ENCODE peak calls at places on chromosome 3, in four cellular contexts. One of them, this sample, is unnamed.

GRCh38 chr3:158731938-158732855 is at the start of gene RARRES1:
- DNase-seq in sigmoid colon: peak; percentile 87
- DNase-seq in pancreas: peak; percentile 56
- DNase-seq in brain microvascular endothelial cell: peak; percentile 39
- DNase-seq in this sample: no peak

GRCh38 chr3:31421280-31422048 is 111.3 kb upstream of the STT3B start:
- DNase-seq in sigmoid colon: no peak
- DNase-seq in pancreas: no peak
- DNase-seq in brain microvascular endothelial cell: no peak
- DNase-seq in this sample: no peak

GRCh38 chr3:160141485-160142185 is 83.6 kb upstream of the C3orf80 start:
- DNase-seq in sigmoid colon: no peak
- DNase-seq in pancreas: no peak
- DNase-seq in brain microvascular endothelial cell: no peak
- DNase-seq in this sample: no peak

GRCh38 chr3:52490938-52491526 is 4.1 kb upstream of the STAB1 start:
- DNase-seq in sigmoid colon: no peak
- DNase-seq in pancreas: no peak
- DNase-seq in brain microvascular endothelial cell: peak; percentile 53
- DNase-seq in this sample: no peak

GRCh38 chr3:42148982-42149432 is 57.9 kb downstream of the TRAK1 start:
- DNase-seq in sigmoid colon: peak; percentile 87
- DNase-seq in pancreas: no peak
- DNase-seq in brain microvascular endothelial cell: peak; percentile 95
- DNase-seq in this sample: no peak

GRCh38 chr3:12967751-12968209 is 105.4 kb downstream of the IQSEC1 start:
- DNase-seq in sigmoid colon: peak; percentile 96
- DNase-seq in pancreas: peak; percentile 89
- DNase-seq in brain microvascular endothelial cell: peak; percentile 78
- DNase-seq in this sample: no peak

GRCh38 chr3:130895690-130896089 is 1.8 kb downstream of the ATP2C1 start:
- DNase-seq in sigmoid colon: no peak
- DNase-seq in pancreas: no peak
- DNase-seq in brain microvascular endothelial cell: no peak
- DNase-seq in this sample: no peak

GRCh38 chr3:25420885-25421284 is 7.2 kb upstream of the RARB start:
- DNase-seq in sigmoid colon: no peak
- DNase-seq in pancreas: no peak
- DNase-seq in brain microvascular endothelial cell: no peak
- DNase-seq in this sample: no peak

GRCh38 chr3:14474363-14475081 is 65.6 kb downstream of the GRIP2 start:
- DNase-seq in sigmoid colon: no peak
- DNase-seq in pancreas: no peak
- DNase-seq in brain microvascular endothelial cell: peak; percentile 40
- DNase-seq in this sample: no peak

GRCh38 chr3:171810278-171811058 is at the start of gene PLD1:
- DNase-seq in sigmoid colon: peak; percentile 91
- DNase-seq in pancreas: peak; percentile 91
- DNase-seq in brain microvascular endothelial cell: peak; percentile 71
- DNase-seq in this sample: no peak

GRCh38 chr3:46883252-46884185 is 6.0 kb downstream of the PTH1R start:
- DNase-seq in sigmoid colon: no peak
- DNase-seq in pancreas: no peak
- DNase-seq in brain microvascular endothelial cell: no peak
- DNase-seq in this sample: no peak

GRCh38 chr3:40191850-40192448 is 117.6 kb upstream of the EIF1B start:
- DNase-seq in sigmoid colon: no peak
- DNase-seq in pancreas: peak; percentile 33
- DNase-seq in brain microvascular endothelial cell: peak; percentile 58
- DNase-seq in this sample: no peak

GRCh38 chr3:12409625-12410596 is 74.4 kb upstream of the TSEN2 start:
- DNase-seq in sigmoid colon: no peak
- DNase-seq in pancreas: no peak
- DNase-seq in brain microvascular endothelial cell: no peak
- DNase-seq in this sample: no peak

GRCh38 chr3:152235709-152236298 is 32.9 kb upstream of the MBNL1 start:
- DNase-seq in sigmoid colon: no peak
- DNase-seq in pancreas: no peak
- DNase-seq in brain microvascular endothelial cell: peak; percentile 35
- DNase-seq in this sample: no peak

GRCh38 chr3:32909999-32910398 is 41.4 kb upstream of the CCR4 start:
- DNase-seq in sigmoid colon: no peak
- DNase-seq in pancreas: no peak
- DNase-seq in brain microvascular endothelial cell: no peak
- DNase-seq in this sample: no peak

DNA sequence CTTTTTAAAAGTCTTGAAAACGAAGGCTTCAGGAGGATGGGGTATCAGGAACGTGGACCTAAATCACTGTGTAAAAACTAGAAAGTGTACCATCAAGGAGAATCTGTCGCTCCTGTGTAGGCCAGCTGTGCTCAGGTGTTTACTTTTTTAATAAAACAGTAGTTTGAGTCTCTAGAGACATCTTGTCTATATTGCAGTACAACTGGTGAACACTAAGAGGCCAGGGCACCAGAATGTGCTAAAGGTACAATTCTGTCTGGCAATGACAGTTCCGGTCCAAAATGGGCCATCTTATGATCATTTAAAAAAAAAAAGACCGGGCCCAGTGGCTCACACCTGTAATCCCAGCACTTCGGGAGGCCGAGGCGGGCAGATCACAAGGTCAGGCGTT is 61.8 kb upstream of the MCF2L2 start:
- DNase-seq in sigmoid colon: no peak
- DNase-seq in pancreas: no peak
- DNase-seq in brain microvascular endothelial cell: no peak
- DNase-seq in this sample: no peak
- TF ChIP-seq CTCF in sigmoid colon: no peak
- TF ChIP-seq CTCF in pancreas: no peak
- TF ChIP-seq CTCF in brain microvascular endothelial cell: no peak
- TF ChIP-seq CTCF in this sample: peak; percentile 14

GRCh38 chr3:146747051-146747450 is 141.9 kb upstream of the PLSCR5 start:
- DNase-seq in sigmoid colon: no peak
- DNase-seq in pancreas: no peak
- DNase-seq in brain microvascular endothelial cell: no peak
- DNase-seq in this sample: no peak

GRCh38 chr3:146746190-146746589 is 141.0 kb upstream of the PLSCR5 start:
- DNase-seq in sigmoid colon: no peak
- DNase-seq in pancreas: no peak
- DNase-seq in brain microvascular endothelial cell: peak; percentile 60
- DNase-seq in this sample: no peak

GRCh38 chr3:146750196-146750595 is 145.1 kb upstream of the PLSCR5 start:
- DNase-seq in sigmoid colon: no peak
- DNase-seq in pancreas: no peak
- DNase-seq in brain microvascular endothelial cell: no peak
- DNase-seq in this sample: no peak

DNA sequence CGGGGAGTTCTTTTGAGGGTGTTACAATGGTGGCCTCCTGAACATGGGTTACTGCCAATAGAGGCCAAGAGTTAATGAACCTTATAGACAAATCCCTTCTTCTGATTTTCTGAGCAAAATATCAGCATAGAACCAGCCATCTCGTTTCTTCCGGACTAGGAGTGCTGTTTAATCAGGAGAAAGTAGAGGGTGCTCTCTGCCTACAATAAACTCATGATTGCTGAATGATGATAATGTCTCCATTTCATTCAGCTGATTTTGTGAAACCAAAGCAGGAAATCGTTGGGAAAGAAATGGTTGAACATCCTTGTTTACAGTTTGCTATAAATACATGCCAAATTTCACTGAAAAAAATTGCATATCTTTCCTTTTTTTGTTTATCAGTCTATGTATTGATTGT is 142.8 kb upstream of the PLSCR5 start:
- DNase-seq in sigmoid colon: no peak
- DNase-seq in pancreas: no peak
- DNase-seq in brain microvascular endothelial cell: peak; percentile 53
- DNase-seq in this sample: no peak
- TF ChIP-seq CTCF in sigmoid colon: peak; percentile 13
- TF ChIP-seq CTCF in pancreas: no peak
- TF ChIP-seq CTCF in brain microvascular endothelial cell: peak; percentile 54
- TF ChIP-seq CTCF in this sample: peak; percentile 82

GRCh38 chr3:126926684-126927404 is 56.1 kb upstream of the PLXNA1 start:
- DNase-seq in sigmoid colon: peak; percentile 79
- DNase-seq in pancreas: no peak
- DNase-seq in brain microvascular endothelial cell: peak; percentile 85
- DNase-seq in this sample: no peak
- TF ChIP-seq CTCF in sigmoid colon: no peak
- TF ChIP-seq CTCF in pancreas: no peak
- TF ChIP-seq CTCF in brain microvascular endothelial cell: peak; percentile 70
- TF ChIP-seq CTCF in this sample: peak; percentile 61

GRCh38 chr3:44712455-44713075 is at the start of gene ZNF502:
- DNase-seq in sigmoid colon: peak; percentile 93
- DNase-seq in pancreas: peak; percentile 85
- DNase-seq in brain microvascular endothelial cell: peak; percentile 86
- DNase-seq in this sample: peak; percentile 87
- TF ChIP-seq CTCF in sigmoid colon: peak; percentile 18
- TF ChIP-seq CTCF in pancreas: peak; percentile 22
- TF ChIP-seq CTCF in brain microvascular endothelial cell: peak; percentile 65
- TF ChIP-seq CTCF in this sample: no peak

DNA sequence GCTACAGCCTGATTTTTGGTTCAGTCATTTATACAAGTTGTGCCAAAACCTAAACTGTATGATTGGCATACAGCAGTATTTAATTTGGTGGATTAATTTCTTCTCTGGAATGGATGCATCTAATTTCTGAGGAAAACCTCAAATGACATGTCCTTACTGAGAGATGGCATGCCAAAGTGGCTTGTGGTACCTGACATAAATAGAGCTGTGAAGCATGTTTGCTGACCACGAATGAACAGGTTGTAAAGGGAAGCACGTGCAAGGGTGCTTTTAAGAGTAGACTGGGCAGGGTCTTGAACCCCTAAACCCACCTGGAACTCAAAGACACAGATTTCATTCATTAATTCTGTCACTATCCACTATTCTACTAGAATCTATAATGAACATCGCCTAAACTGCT is 77.2 kb downstream of the TP63 start:
- DNase-seq in sigmoid colon: no peak
- DNase-seq in pancreas: no peak
- DNase-seq in brain microvascular endothelial cell: no peak
- DNase-seq in this sample: no peak
- TF ChIP-seq CTCF in sigmoid colon: no peak
- TF ChIP-seq CTCF in pancreas: no peak
- TF ChIP-seq CTCF in brain microvascular endothelial cell: no peak
- TF ChIP-seq CTCF in this sample: no peak

GRCh38 chr3:187166750-187167149 is 27.5 kb upstream of the RPL39L start:
- DNase-seq in sigmoid colon: no peak
- DNase-seq in pancreas: no peak
- DNase-seq in brain microvascular endothelial cell: no peak
- DNase-seq in this sample: no peak

GRCh38 chr3:187165144-187165543 is 25.8 kb upstream of the RPL39L start:
- DNase-seq in sigmoid colon: no peak
- DNase-seq in pancreas: peak; percentile 15
- DNase-seq in brain microvascular endothelial cell: peak; percentile 47
- DNase-seq in this sample: no peak

DNA sequence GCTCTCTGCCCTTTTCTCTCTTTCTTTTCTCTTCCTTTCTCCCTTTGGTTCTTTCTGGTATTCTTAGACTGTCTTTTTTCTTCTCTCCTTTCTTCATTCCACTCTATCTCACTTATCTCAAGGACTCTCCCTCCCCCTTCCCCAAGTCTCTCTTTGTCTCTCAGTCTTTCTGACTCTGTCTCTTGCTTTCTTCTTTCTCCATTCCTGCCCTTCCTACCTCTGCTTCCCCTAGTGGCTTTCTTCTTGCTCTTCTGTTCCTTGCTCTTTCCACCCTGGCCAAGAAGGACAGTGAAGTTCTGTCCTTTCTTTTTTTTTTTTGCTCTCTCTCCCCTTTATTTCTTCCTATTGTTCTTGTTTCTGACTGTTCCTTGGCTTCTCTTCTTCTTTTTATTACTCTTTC is 22.3 kb upstream of the RPL39L start:
- DNase-seq in sigmoid colon: no peak
- DNase-seq in pancreas: no peak
- DNase-seq in brain microvascular endothelial cell: no peak
- DNase-seq in this sample: no peak
- TF ChIP-seq CTCF in sigmoid colon: no peak
- TF ChIP-seq CTCF in pancreas: no peak
- TF ChIP-seq CTCF in brain microvascular endothelial cell: peak; percentile 24
- TF ChIP-seq CTCF in this sample: no peak

DNA sequence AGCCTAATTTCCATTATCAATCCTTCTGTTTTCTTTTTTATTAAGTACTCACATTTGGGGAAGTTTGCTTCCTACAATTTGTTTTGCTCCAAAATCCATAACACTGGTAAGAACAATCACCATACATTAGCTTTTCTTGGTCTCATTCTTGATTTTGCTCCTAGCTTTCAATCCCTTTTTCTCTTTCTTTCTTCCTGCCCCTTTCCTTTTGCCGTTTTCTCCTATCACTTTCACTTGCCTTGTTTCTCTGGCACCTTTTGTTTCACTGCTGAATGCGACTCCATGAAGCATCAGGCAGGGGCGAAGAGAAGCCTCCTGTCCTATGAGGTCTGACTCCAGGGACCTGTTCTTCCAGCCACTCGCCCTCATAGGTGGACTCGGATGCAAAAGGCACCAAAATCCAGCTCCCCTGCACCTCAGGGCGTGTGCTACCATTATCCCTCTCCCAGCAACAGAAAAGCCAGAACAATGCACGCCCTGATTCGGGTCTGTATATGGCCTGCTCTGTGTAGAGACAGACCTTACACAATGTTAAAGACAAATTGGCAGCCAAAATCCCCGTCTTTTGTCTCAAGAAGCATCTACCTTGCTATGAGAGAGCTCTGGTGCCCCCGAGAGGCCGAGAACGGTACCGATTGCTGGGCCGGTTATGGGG is 462.0 kb upstream of the PPP2R3A start:
- DNase-seq in sigmoid colon: peak; percentile 73
- DNase-seq in pancreas: peak; percentile 23
- DNase-seq in brain microvascular endothelial cell: peak; percentile 70
- DNase-seq in this sample: peak; percentile 87
- TF ChIP-seq CTCF in sigmoid colon: peak; percentile 26
- TF ChIP-seq CTCF in pancreas: peak; percentile 38
- TF ChIP-seq CTCF in brain microvascular endothelial cell: peak; percentile 90
- TF ChIP-seq CTCF in this sample: peak; percentile 89

GRCh38 chr3:143436231-143436930 is 316.8 kb downstream of the CHST2 start:
- DNase-seq in sigmoid colon: no peak
- DNase-seq in pancreas: no peak
- DNase-seq in brain microvascular endothelial cell: no peak
- DNase-seq in this sample: no peak
- TF ChIP-seq CTCF in sigmoid colon: no peak
- TF ChIP-seq CTCF in pancreas: no peak
- TF ChIP-seq CTCF in brain microvascular endothelial cell: no peak
- TF ChIP-seq CTCF in this sample: no peak

DNA sequence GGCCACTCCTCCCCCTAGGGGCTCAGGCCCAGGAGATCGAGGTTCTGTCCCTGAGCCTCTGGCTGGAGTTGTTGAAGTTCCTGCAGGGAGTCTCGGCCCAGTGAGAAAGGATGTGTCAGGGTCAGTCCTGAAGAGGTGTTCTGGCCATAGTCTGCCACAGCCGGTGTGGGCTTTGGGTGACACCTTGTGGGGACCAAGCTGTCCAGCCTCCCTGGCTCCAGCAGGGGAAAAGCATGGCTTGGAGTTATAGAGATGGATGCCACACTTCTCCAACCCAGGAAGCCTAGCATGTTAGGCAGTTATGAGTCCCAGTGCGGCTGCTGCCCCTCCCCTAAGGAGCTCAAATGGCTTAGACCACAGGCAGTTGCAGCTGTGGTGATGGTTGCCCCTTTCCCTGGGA is 945.6 kb upstream of the GBE1 start:
- DNase-seq in sigmoid colon: peak; percentile 38
- DNase-seq in pancreas: peak; percentile 10
- DNase-seq in brain microvascular endothelial cell: no peak
- DNase-seq in this sample: peak; percentile 47
- TF ChIP-seq CTCF in sigmoid colon: no peak
- TF ChIP-seq CTCF in pancreas: peak; percentile 6
- TF ChIP-seq CTCF in brain microvascular endothelial cell: no peak
- TF ChIP-seq CTCF in this sample: peak; percentile 19